ENCODE peak calls at places on chromosomes 12 and 14, in six cellular contexts. One of them, this sample, is unnamed.

GRCh38 chr12:122985590-122986257 is 5.2 kb downstream of the ARL6IP4 start:
- DNase-seq in NCI-H1092 treated with DMSO at 0.1 percent for 48 hours: no peak
- DNase-seq in osteocyte: no peak
- DNase-seq in activated CD4-positive, alpha-beta T cell treated with anti-CD3 and anti-CD28 coated beads, Interleukin-2, amount 50 U/mL, for 1 hour: no peak
- DNase-seq in progenitor cell of endocrine pancreas: no peak
- DNase-seq in endothelial cell: no peak
- DNase-seq in this sample: no peak

GRCh38 chr14:23306412-23307145 is at the start of gene BCL2L2:
- DNase-seq in NCI-H1092 treated with DMSO at 0.1 percent for 48 hours: peak; percentile 87
- DNase-seq in osteocyte: peak; percentile 94
- DNase-seq in activated CD4-positive, alpha-beta T cell treated with anti-CD3 and anti-CD28 coated beads, Interleukin-2, amount 50 U/mL, for 1 hour: no peak
- DNase-seq in progenitor cell of endocrine pancreas: peak; percentile 80
- DNase-seq in endothelial cell: peak; percentile 81
- DNase-seq in this sample: no peak

GRCh38 chr12:78038541-78038940 is 207.8 kb downstream of the NAV3 start:
- DNase-seq in NCI-H1092 treated with DMSO at 0.1 percent for 48 hours: no peak
- DNase-seq in osteocyte: no peak
- DNase-seq in activated CD4-positive, alpha-beta T cell treated with anti-CD3 and anti-CD28 coated beads, Interleukin-2, amount 50 U/mL, for 1 hour: no peak
- DNase-seq in progenitor cell of endocrine pancreas: no peak
- DNase-seq in endothelial cell: no peak
- DNase-seq in this sample: no peak

GRCh38 chr12:124971603-124972002 is 17.3 kb downstream of the DHX37 start:
- DNase-seq in NCI-H1092 treated with DMSO at 0.1 percent for 48 hours: no peak
- DNase-seq in osteocyte: no peak
- DNase-seq in activated CD4-positive, alpha-beta T cell treated with anti-CD3 and anti-CD28 coated beads, Interleukin-2, amount 50 U/mL, for 1 hour: no peak
- DNase-seq in progenitor cell of endocrine pancreas: no peak
- DNase-seq in endothelial cell: no peak
- DNase-seq in this sample: no peak

GRCh38 chr12:6279631-6280030 is 30.9 kb upstream of the PLEKHG6 start:
- DNase-seq in NCI-H1092 treated with DMSO at 0.1 percent for 48 hours: no peak
- DNase-seq in osteocyte: no peak
- DNase-seq in activated CD4-positive, alpha-beta T cell treated with anti-CD3 and anti-CD28 coated beads, Interleukin-2, amount 50 U/mL, for 1 hour: no peak
- DNase-seq in progenitor cell of endocrine pancreas: no peak
- DNase-seq in endothelial cell: no peak
- DNase-seq in this sample: no peak

GRCh38 chr12:124498178-124498869 is 69.1 kb downstream of the NCOR2 start:
- DNase-seq in NCI-H1092 treated with DMSO at 0.1 percent for 48 hours: no peak
- DNase-seq in osteocyte: no peak
- DNase-seq in activated CD4-positive, alpha-beta T cell treated with anti-CD3 and anti-CD28 coated beads, Interleukin-2, amount 50 U/mL, for 1 hour: no peak
- DNase-seq in progenitor cell of endocrine pancreas: no peak
- DNase-seq in endothelial cell: no peak
- DNase-seq in this sample: no peak

GRCh38 chr14:28763914-28764848 is 2.4 kb upstream of the FOXG1 start:
- DNase-seq in NCI-H1092 treated with DMSO at 0.1 percent for 48 hours: no peak
- DNase-seq in osteocyte: no peak
- DNase-seq in activated CD4-positive, alpha-beta T cell treated with anti-CD3 and anti-CD28 coated beads, Interleukin-2, amount 50 U/mL, for 1 hour: no peak
- DNase-seq in progenitor cell of endocrine pancreas: no peak
- DNase-seq in endothelial cell: no peak
- DNase-seq in this sample: no peak

GRCh38 chr12:54840293-54840692 is 14.0 kb upstream of the MUCL1 start:
- DNase-seq in NCI-H1092 treated with DMSO at 0.1 percent for 48 hours: no peak
- DNase-seq in osteocyte: no peak
- DNase-seq in activated CD4-positive, alpha-beta T cell treated with anti-CD3 and anti-CD28 coated beads, Interleukin-2, amount 50 U/mL, for 1 hour: no peak
- DNase-seq in progenitor cell of endocrine pancreas: no peak
- DNase-seq in endothelial cell: no peak
- DNase-seq in this sample: no peak

GRCh38 chr14:26163761-26164160 is 434.1 kb downstream of the NOVA1 start:
- DNase-seq in NCI-H1092 treated with DMSO at 0.1 percent for 48 hours: peak; percentile 72
- DNase-seq in osteocyte: no peak
- DNase-seq in activated CD4-positive, alpha-beta T cell treated with anti-CD3 and anti-CD28 coated beads, Interleukin-2, amount 50 U/mL, for 1 hour: no peak
- DNase-seq in progenitor cell of endocrine pancreas: no peak
- DNase-seq in endothelial cell: peak; percentile 6
- DNase-seq in this sample: no peak

GRCh38 chr12:120677765-120678473 is 9.0 kb upstream of the MLEC start:
- DNase-seq in NCI-H1092 treated with DMSO at 0.1 percent for 48 hours: no peak
- DNase-seq in osteocyte: no peak
- DNase-seq in activated CD4-positive, alpha-beta T cell treated with anti-CD3 and anti-CD28 coated beads, Interleukin-2, amount 50 U/mL, for 1 hour: no peak
- DNase-seq in progenitor cell of endocrine pancreas: no peak
- DNase-seq in endothelial cell: no peak
- DNase-seq in this sample: no peak

GRCh38 chr12:104456417-104456949 is at the start of gene CHST11:
- DNase-seq in NCI-H1092 treated with DMSO at 0.1 percent for 48 hours: peak; percentile 72
- DNase-seq in osteocyte: peak; percentile 95
- DNase-seq in activated CD4-positive, alpha-beta T cell treated with anti-CD3 and anti-CD28 coated beads, Interleukin-2, amount 50 U/mL, for 1 hour: peak; percentile 72
- DNase-seq in progenitor cell of endocrine pancreas: peak; percentile 79
- DNase-seq in endothelial cell: peak; percentile 90
- DNase-seq in this sample: no peak

GRCh38 chr14:23145794-23146422 is 26.9 kb upstream of the CEBPE start:
- DNase-seq in NCI-H1092 treated with DMSO at 0.1 percent for 48 hours: no peak
- DNase-seq in osteocyte: no peak
- DNase-seq in activated CD4-positive, alpha-beta T cell treated with anti-CD3 and anti-CD28 coated beads, Interleukin-2, amount 50 U/mL, for 1 hour: no peak
- DNase-seq in progenitor cell of endocrine pancreas: no peak
- DNase-seq in endothelial cell: no peak
- DNase-seq in this sample: no peak

GRCh38 chr12:34403706-34404376 is 381.5 kb downstream of the ALG10 start:
- DNase-seq in NCI-H1092 treated with DMSO at 0.1 percent for 48 hours: no peak
- DNase-seq in osteocyte: peak; percentile 81
- DNase-seq in activated CD4-positive, alpha-beta T cell treated with anti-CD3 and anti-CD28 coated beads, Interleukin-2, amount 50 U/mL, for 1 hour: no peak
- DNase-seq in progenitor cell of endocrine pancreas: peak; percentile 7
- DNase-seq in endothelial cell: peak; percentile 1
- DNase-seq in this sample: peak; percentile 69

GRCh38 chr14:93019367-93019843 is 96.3 kb downstream of the ITPK1 start:
- DNase-seq in NCI-H1092 treated with DMSO at 0.1 percent for 48 hours: peak; percentile 69
- DNase-seq in osteocyte: no peak
- DNase-seq in activated CD4-positive, alpha-beta T cell treated with anti-CD3 and anti-CD28 coated beads, Interleukin-2, amount 50 U/mL, for 1 hour: no peak
- DNase-seq in progenitor cell of endocrine pancreas: no peak
- DNase-seq in endothelial cell: no peak
- DNase-seq in this sample: no peak

GRCh38 chr12:124394462-124395128 is 99.7 kb downstream of the RFLNA start:
- DNase-seq in NCI-H1092 treated with DMSO at 0.1 percent for 48 hours: no peak
- DNase-seq in osteocyte: no peak
- DNase-seq in activated CD4-positive, alpha-beta T cell treated with anti-CD3 and anti-CD28 coated beads, Interleukin-2, amount 50 U/mL, for 1 hour: no peak
- DNase-seq in progenitor cell of endocrine pancreas: no peak
- DNase-seq in endothelial cell: no peak
- DNase-seq in this sample: no peak

GRCh38 chr12:24913130-24913529 is 35.8 kb downstream of the BCAT1 start:
- DNase-seq in NCI-H1092 treated with DMSO at 0.1 percent for 48 hours: no peak
- DNase-seq in osteocyte: no peak
- DNase-seq in activated CD4-positive, alpha-beta T cell treated with anti-CD3 and anti-CD28 coated beads, Interleukin-2, amount 50 U/mL, for 1 hour: no peak
- DNase-seq in progenitor cell of endocrine pancreas: no peak
- DNase-seq in endothelial cell: no peak
- DNase-seq in this sample: peak; percentile 56

GRCh38 chr12:68210875-68211274 is 14.7 kb downstream of the IL26 start:
- DNase-seq in NCI-H1092 treated with DMSO at 0.1 percent for 48 hours: no peak
- DNase-seq in osteocyte: no peak
- DNase-seq in activated CD4-positive, alpha-beta T cell treated with anti-CD3 and anti-CD28 coated beads, Interleukin-2, amount 50 U/mL, for 1 hour: no peak
- DNase-seq in progenitor cell of endocrine pancreas: no peak
- DNase-seq in endothelial cell: no peak
- DNase-seq in this sample: no peak

GRCh38 chr12:52385226-52385702 is at the start of gene KRT84:
- DNase-seq in NCI-H1092 treated with DMSO at 0.1 percent for 48 hours: no peak
- DNase-seq in osteocyte: no peak
- DNase-seq in activated CD4-positive, alpha-beta T cell treated with anti-CD3 and anti-CD28 coated beads, Interleukin-2, amount 50 U/mL, for 1 hour: no peak
- DNase-seq in progenitor cell of endocrine pancreas: no peak
- DNase-seq in endothelial cell: no peak
- DNase-seq in this sample: no peak

GRCh38 chr14:83816755-83817154 is 1713.2 kb upstream of the FLRT2 start:
- DNase-seq in NCI-H1092 treated with DMSO at 0.1 percent for 48 hours: no peak
- DNase-seq in osteocyte: no peak
- DNase-seq in activated CD4-positive, alpha-beta T cell treated with anti-CD3 and anti-CD28 coated beads, Interleukin-2, amount 50 U/mL, for 1 hour: no peak
- DNase-seq in progenitor cell of endocrine pancreas: no peak
- DNase-seq in endothelial cell: no peak
- DNase-seq in this sample: no peak

GRCh38 chr12:52020539-52021336 is 14.0 kb downstream of the TAMALIN start:
- DNase-seq in NCI-H1092 treated with DMSO at 0.1 percent for 48 hours: peak; percentile 43
- DNase-seq in osteocyte: no peak
- DNase-seq in activated CD4-positive, alpha-beta T cell treated with anti-CD3 and anti-CD28 coated beads, Interleukin-2, amount 50 U/mL, for 1 hour: peak; percentile 67
- DNase-seq in progenitor cell of endocrine pancreas: peak; percentile 64
- DNase-seq in endothelial cell: peak; percentile 82
- DNase-seq in this sample: no peak

GRCh38 chr12:116404913-116405611 is 127.6 kb upstream of the MED13L start:
- DNase-seq in NCI-H1092 treated with DMSO at 0.1 percent for 48 hours: no peak
- DNase-seq in osteocyte: no peak
- DNase-seq in activated CD4-positive, alpha-beta T cell treated with anti-CD3 and anti-CD28 coated beads, Interleukin-2, amount 50 U/mL, for 1 hour: no peak
- DNase-seq in progenitor cell of endocrine pancreas: no peak
- DNase-seq in endothelial cell: no peak
- DNase-seq in this sample: no peak

GRCh38 chr12:59322473-59322872 is 273.4 kb upstream of the SLC16A7 start:
- DNase-seq in NCI-H1092 treated with DMSO at 0.1 percent for 48 hours: no peak
- DNase-seq in osteocyte: no peak
- DNase-seq in activated CD4-positive, alpha-beta T cell treated with anti-CD3 and anti-CD28 coated beads, Interleukin-2, amount 50 U/mL, for 1 hour: no peak
- DNase-seq in progenitor cell of endocrine pancreas: no peak
- DNase-seq in endothelial cell: no peak
- DNase-seq in this sample: no peak

GRCh38 chr12:19946549-19946948 is 421.8 kb upstream of the PDE3A start:
- DNase-seq in NCI-H1092 treated with DMSO at 0.1 percent for 48 hours: no peak
- DNase-seq in osteocyte: no peak
- DNase-seq in activated CD4-positive, alpha-beta T cell treated with anti-CD3 and anti-CD28 coated beads, Interleukin-2, amount 50 U/mL, for 1 hour: no peak
- DNase-seq in progenitor cell of endocrine pancreas: no peak
- DNase-seq in endothelial cell: no peak
- DNase-seq in this sample: no peak

GRCh38 chr14:43359317-43359716 is 1147.8 kb downstream of the FSCB start:
- DNase-seq in NCI-H1092 treated with DMSO at 0.1 percent for 48 hours: no peak
- DNase-seq in osteocyte: no peak
- DNase-seq in activated CD4-positive, alpha-beta T cell treated with anti-CD3 and anti-CD28 coated beads, Interleukin-2, amount 50 U/mL, for 1 hour: no peak
- DNase-seq in progenitor cell of endocrine pancreas: no peak
- DNase-seq in endothelial cell: no peak
- DNase-seq in this sample: no peak

GRCh38 chr12:50070314-50071060 is 13.1 kb downstream of the ASIC1 start:
- DNase-seq in NCI-H1092 treated with DMSO at 0.1 percent for 48 hours: peak; percentile 11
- DNase-seq in osteocyte: peak; percentile 94
- DNase-seq in activated CD4-positive, alpha-beta T cell treated with anti-CD3 and anti-CD28 coated beads, Interleukin-2, amount 50 U/mL, for 1 hour: peak; percentile 59
- DNase-seq in progenitor cell of endocrine pancreas: peak; percentile 75
- DNase-seq in endothelial cell: peak; percentile 86
- DNase-seq in this sample: no peak

GRCh38 chr12:3962661-3963483 is 89.7 kb upstream of the PARP11 start:
- DNase-seq in NCI-H1092 treated with DMSO at 0.1 percent for 48 hours: no peak
- DNase-seq in osteocyte: peak; percentile 51
- DNase-seq in activated CD4-positive, alpha-beta T cell treated with anti-CD3 and anti-CD28 coated beads, Interleukin-2, amount 50 U/mL, for 1 hour: peak; percentile 77
- DNase-seq in progenitor cell of endocrine pancreas: no peak
- DNase-seq in endothelial cell: no peak
- DNase-seq in this sample: no peak

GRCh38 chr14:87461704-87462103 is 531.3 kb downstream of the GALC start:
- DNase-seq in NCI-H1092 treated with DMSO at 0.1 percent for 48 hours: no peak
- DNase-seq in osteocyte: no peak
- DNase-seq in activated CD4-positive, alpha-beta T cell treated with anti-CD3 and anti-CD28 coated beads, Interleukin-2, amount 50 U/mL, for 1 hour: no peak
- DNase-seq in progenitor cell of endocrine pancreas: no peak
- DNase-seq in endothelial cell: no peak
- DNase-seq in this sample: no peak

GRCh38 chr12:27179399-27180214 is 64.5 kb upstream of the STK38L start:
- DNase-seq in NCI-H1092 treated with DMSO at 0.1 percent for 48 hours: no peak
- DNase-seq in osteocyte: no peak
- DNase-seq in activated CD4-positive, alpha-beta T cell treated with anti-CD3 and anti-CD28 coated beads, Interleukin-2, amount 50 U/mL, for 1 hour: no peak
- DNase-seq in progenitor cell of endocrine pancreas: no peak
- DNase-seq in endothelial cell: no peak
- DNase-seq in this sample: no peak

GRCh38 chr14:62655161-62655560 is 390.1 kb downstream of the KCNH5 start:
- DNase-seq in NCI-H1092 treated with DMSO at 0.1 percent for 48 hours: no peak
- DNase-seq in osteocyte: no peak
- DNase-seq in activated CD4-positive, alpha-beta T cell treated with anti-CD3 and anti-CD28 coated beads, Interleukin-2, amount 50 U/mL, for 1 hour: no peak
- DNase-seq in progenitor cell of endocrine pancreas: no peak
- DNase-seq in endothelial cell: no peak
- DNase-seq in this sample: no peak